ENCODE peak calls at places on chromosome X, in four cellular contexts. One of them, this sample, is unnamed.

GRCh38 chrX:19695884-19696283 is 180.6 kb upstream of the MAP3K15 start:
- DNase-seq in PC-9: no peak
- DNase-seq in iPS DF 6.9: no peak
- DNase-seq in RWPE1: no peak
- DNase-seq in this sample: peak

GRCh38 chrX:85627363-85627762 is 247.9 kb upstream of the POF1B start:
- DNase-seq in PC-9: no peak
- DNase-seq in RWPE1: no peak
- DNase-seq in iPS DF 6.9: no peak
- DNase-seq in this sample: no peak

GRCh38 chrX:46626566-46626965 is 53.0 kb downstream of the CHST7 start:
- DNase-seq in PC-9: no peak
- DNase-seq in iPS DF 6.9: no peak
- DNase-seq in RWPE1: no peak
- DNase-seq in this sample: no peak

GRCh38 chrX:29671426-29671825 is 543.9 kb upstream of the MAGEB2 start:
- DNase-seq in iPS DF 6.9: no peak
- DNase-seq in PC-9: no peak
- DNase-seq in RWPE1: no peak
- DNase-seq in this sample: no peak

GRCh38 chrX:47316276-47317025 is 53.9 kb upstream of the ZNF157 start:
- DNase-seq in iPS DF 6.9: no peak
- DNase-seq in PC-9: no peak
- DNase-seq in RWPE1: no peak
- DNase-seq in this sample: no peak

GRCh38 chrX:18173494-18174180 is 47.0 kb downstream of the BEND2 start:
- DNase-seq in iPS DF 6.9: no peak
- DNase-seq in RWPE1: no peak
- DNase-seq in PC-9: no peak
- DNase-seq in this sample: no peak

GRCh38 chrX:104742345-104742744 is 176.3 kb downstream of the IL1RAPL2 start:
- DNase-seq in PC-9: peak
- DNase-seq in iPS DF 6.9: no peak
- DNase-seq in RWPE1: no peak
- DNase-seq in this sample: no peak

GRCh38 chrX:105460366-105460765 is 239.9 kb upstream of the TEX13A start:
- DNase-seq in RWPE1: no peak
- DNase-seq in PC-9: no peak
- DNase-seq in iPS DF 6.9: no peak
- DNase-seq in this sample: no peak

GRCh38 chrX:153639177-153640044 is 7.6 kb upstream of the DUSP9 start:
- DNase-seq in RWPE1: no peak
- DNase-seq in PC-9: no peak
- DNase-seq in iPS DF 6.9: no peak
- DNase-seq in this sample: peak

GRCh38 chrX:101483705-101484104 is 1.6 kb upstream of the ARMCX4 start:
- DNase-seq in PC-9: no peak
- DNase-seq in RWPE1: no peak
- DNase-seq in iPS DF 6.9: no peak
- DNase-seq in this sample: no peak

GRCh38 chrX:15301924-15302323 is 13.5 kb downstream of the ASB11 start:
- DNase-seq in PC-9: no peak
- DNase-seq in iPS DF 6.9: no peak
- DNase-seq in RWPE1: no peak
- DNase-seq in this sample: no peak

This sample was measured in GM13977.